ENCODE peak calls at places on chromosomes 16 and 17, in ten cellular contexts. E is fibroblast of the aortic adventitia; I is OCI-LY7; R is T-helper 9 cell; N is stimulated activated CD8-positive, alpha-beta memory T cell treated with anti-CD3 and anti-CD28 coated beads, Interleukin-15, amount 100 ng/mL, for 4 hours; S is stimulated activated naive CD8-positive, alpha-beta T cell treated with anti-CD3 and anti-CD28 coated beads, Interleukin-15, amount 100 ng/mL, for 72 hours; U is activated naive CD8-positive, alpha-beta T cell treated with anti-CD3 and anti-CD28 coated beads for 36 hours; H is transverse colon; P is stimulated activated CD4-positive, alpha-beta T cell treated with anti-CD3 and anti-CD28 coated beads, Interleukin-4, amount 100 ng/mL, for 24 hours; V is psoas muscle. Q is an unnamed sample.

GRCh38 chr16:57000271-57001025 is 11.1 kb downstream of the NLRC5 start:
- DNase-seq in N (no peak), E (peak; percentile 92), U (peak; percentile 60), I (no peak), R (no peak), V (peak; percentile 78), H (peak; percentile 36), P (peak; percentile 79), S (no peak), Q (no peak)

GRCh38 chr17:5344914-5345313 is 62.8 kb downstream of the RABEP1 start:
- DNase-seq in R (no peak), H (no peak), V (no peak), S (no peak), P (no peak), U (no peak), E (no peak), I (no peak), N (no peak), Q (no peak)

GRCh38 chr16:46696957-46697356 is 7.5 kb downstream of the ORC6 start:
- DNase-seq in V (no peak), E (no peak), I (no peak), R (no peak), N (no peak), P (no peak), H (no peak), U (no peak), S (no peak), Q (no peak)

GRCh38 chr16:23317751-23318150 is 15.6 kb downstream of the SCNN1B start:
- DNase-seq in E (no peak), N (no peak), H (no peak), I (no peak), V (no peak), S (no peak), U (no peak), P (no peak), R (no peak), Q (no peak)

GRCh38 chr16:13127144-13127543 is 225.7 kb downstream of the SHISA9 start:
- DNase-seq in H (no peak), I (no peak), V (no peak), E (no peak), S (no peak), P (no peak), R (no peak), N (no peak), U (no peak), Q (no peak)

GRCh38 chr16:2089676-2090480 is 42.1 kb downstream of the TSC2 start:
- DNase-seq in E (no peak), H (no peak), P (no peak), V (no peak), R (no peak), N (no peak), S (no peak), U (no peak), I (no peak), Q (no peak)

GRCh38 chr16:83420206-83420760 is 387.5 kb upstream of the HSBP1 start:
- DNase-seq in R (no peak), I (peak; percentile 17), S (no peak), H (no peak), N (no peak), U (no peak), E (peak; percentile 63), P (no peak), V (no peak), Q (peak; percentile 62)

GRCh38 chr16:30372725-30373124 is 1.9 kb upstream of the MYL11 start:
- DNase-seq in H (no peak), V (no peak), E (no peak), I (peak; percentile 33), P (no peak), U (no peak), R (no peak), N (no peak), S (no peak), Q (no peak)

GRCh38 chr16:12027091-12027490 is 50.6 kb downstream of the SNX29 start:
- DNase-seq in P (no peak), I (peak; percentile 18), N (no peak), H (no peak), V (no peak), R (no peak), S (no peak), E (no peak), U (no peak), Q (peak; percentile 41)

GRCh38 chr17:60248618-60249516 is 99.1 kb downstream of the CA4 start:
- DNase-seq in I (no peak), N (no peak), U (no peak), E (no peak), P (no peak), S (no peak), V (no peak), R (no peak), H (no peak), Q (no peak)

GRCh38 chr17:1041746-1042145 is 44.8 kb downstream of the TIMM22 start:
- DNase-seq in E (no peak), H (no peak), P (no peak), R (no peak), V (peak; percentile 5), U (no peak), N (no peak), I (no peak), S (no peak), Q (no peak)

GRCh38 chr17:56786989-56787482 is 46.7 kb downstream of the C17orf67 start:
- DNase-seq in N (peak; percentile 15), I (peak; percentile 6), P (peak; percentile 71), S (peak; percentile 67), U (peak; percentile 66), R (no peak), H (peak; percentile 25), E (peak; percentile 69), V (no peak), Q (no peak)

GRCh38 chr17:41633498-41634197 is 9.3 kb upstream of the KRT17 start:
- DNase-seq in R (no peak), I (peak; percentile 7), H (no peak), S (peak; percentile 16), U (no peak), E (no peak), P (no peak), N (no peak), V (no peak), Q (no peak)

GRCh38 chr16:49608801-49609200 is 235.2 kb downstream of the C16orf78 start:
- DNase-seq in R (no peak), U (no peak), I (peak; percentile 8), N (no peak), E (peak; percentile 74), S (no peak), P (no peak), V (no peak), H (no peak), Q (peak; percentile 60)

GRCh38 chr16:52436646-52437645 is 110.0 kb downstream of the TOX3 start:
- DNase-seq in H (no peak), V (no peak), R (no peak), P (no peak), N (no peak), I (no peak), S (no peak), E (no peak), U (no peak), Q (no peak)

GRCh38 chr16:81319221-81319912 is 4.6 kb downstream of the GAN start:
- DNase-seq in H (no peak), U (no peak), S (no peak), I (no peak), P (no peak), N (no peak), E (peak; percentile 79), V (no peak), R (no peak), Q (no peak)

GRCh38 chr17:67079481-67079880 is 35.1 kb downstream of the CACNG1 start:
- DNase-seq in R (no peak), P (no peak), H (no peak), I (no peak), U (no peak), N (no peak), V (no peak), S (no peak), E (no peak), Q (no peak)

GRCh38 chr16:11524098-11524760 is 62.5 kb downstream of the LITAF start:
- DNase-seq in N (no peak), U (no peak), E (no peak), S (no peak), R (no peak), I (no peak), H (no peak), P (no peak), V (no peak), Q (no peak)

GRCh38 chr17:40371261-40371929 is 6.9 kb upstream of the GJD3 start:
- DNase-seq in R (no peak), U (no peak), S (no peak), E (no peak), I (peak; percentile 62), N (no peak), H (no peak), P (no peak), V (no peak), Q (peak; percentile 91)

GRCh38 chr17:64531955-64532371 is 25.2 kb downstream of the CEP95 start:
- DNase-seq in U (no peak), E (peak; percentile 86), N (no peak), V (no peak), R (no peak), H (no peak), P (no peak), S (no peak), I (no peak), Q (no peak)

GRCh38 chr17:49093131-49093530 is 39.4 kb upstream of the B4GALNT2 start:
- DNase-seq in V (no peak), H (peak; percentile 32), S (no peak), N (no peak), U (no peak), I (no peak), R (no peak), E (no peak), P (no peak), Q (no peak)

GRCh38 chr17:81002409-81003361 is 11.0 kb downstream of the CHMP6 start:
- DNase-seq in E (peak; percentile 85), V (peak; percentile 72), S (no peak), N (no peak), U (no peak), P (no peak), I (no peak), R (no peak), H (peak; percentile 93), Q (no peak)

GRCh38 chr17:78883090-78883532 is 19.9 kb downstream of the CEP295NL start:
- DNase-seq in I (no peak), R (no peak), H (peak; percentile 63), S (no peak), N (no peak), P (no peak), E (peak; percentile 84), U (no peak), V (peak; percentile 84), Q (no peak)

GRCh38 chr17:14330492-14330920 is 29.6 kb downstream of the HS3ST3B1 start:
- DNase-seq in U (no peak), H (peak; percentile 12), P (no peak), V (no peak), N (no peak), E (no peak), I (no peak), R (no peak), S (no peak), Q (peak; percentile 62)

GRCh38 chr16:19769239-19769638 is 51.2 kb downstream of the IQCK start:
- DNase-seq in R (no peak), I (no peak), S (no peak), N (no peak), U (no peak), E (no peak), P (no peak), H (no peak), V (no peak), Q (no peak)

GRCh38 chr16:63737633-63738032 is 1384.2 kb downstream of the CDH11 start:
- DNase-seq in N (no peak), I (no peak), U (no peak), E (peak; percentile 13), V (no peak), R (no peak), P (no peak), H (no peak), S (no peak), Q (no peak)

GRCh38 chr17:48592097-48592496 is 1.5 kb downstream of the HOXB5 start:
- DNase-seq in V (no peak), H (no peak), U (no peak), R (no peak), P (no peak), I (no peak), N (no peak), E (no peak), S (no peak), Q (no peak)

GRCh38 chr16:56457927-56458470 is 6.6 kb downstream of the OGFOD1 start:
- DNase-seq in E (no peak), V (no peak), R (no peak), I (no peak), S (no peak), P (no peak), U (no peak), H (no peak), N (no peak), Q (no peak)

Q was measured in GM23338.